ENCODE peak calls at places on chromosomes 4 and X, in seven cellular contexts. Q, M, E, W, O, U and K are unnamed samples.

GRCh38 chr4:180610317-180610716 is 1632.9 kb upstream of the TENM3 start:
- DNase-seq in Q (no peak), M (no peak), E (no peak), W (no peak), O (no peak), U (no peak), K (no peak)

GRCh38 chrX:17553451-17553850 is 178.5 kb downstream of the NHS start:
- DNase-seq in Q (peak; percentile 79), M (no peak), E (no peak), W (peak; percentile 76), O (peak; percentile 85), U (no peak), K (no peak)

GRCh38 chr4:155609455-155610059 is 57.1 kb upstream of the GUCY1A1 start:
- DNase-seq in Q (no peak), M (no peak), E (no peak), W (no peak), O (no peak), U (no peak), K (no peak)

GRCh38 chr4:133982533-133983224 is 218.9 kb downstream of the PABPC4L start:
- DNase-seq in Q (peak; percentile 10), M (no peak), E (no peak), W (peak; percentile 17), O (no peak), U (no peak), K (no peak)

GRCh38 chr4:1644906-1645657 is 39.0 kb downstream of the FAM53A start:
- DNase-seq in Q (peak; percentile 50), M (no peak), E (peak; percentile 20), W (peak; percentile 40), O (no peak), U (no peak), K (no peak)

GRCh38 chr4:74793757-74794340 is 474 bp downstream of the BTC start:
- DNase-seq in Q (peak; percentile 48), M (peak; percentile 60), E (peak; percentile 23), W (peak; percentile 35), O (peak; percentile 26), U (no peak), K (peak; percentile 96)

GRCh38 chr4:31613946-31614623 is 893.9 kb downstream of the PCDH7 start:
- DNase-seq in Q (no peak), M (peak; percentile 67), E (peak; percentile 6), W (peak; percentile 14), O (no peak), U (no peak), K (peak; percentile 15)

GRCh38 chr4:115668396-115668795 is 555.0 kb upstream of the NDST4 start:
- DNase-seq in Q (no peak), M (no peak), E (no peak), W (no peak), O (no peak), U (no peak), K (no peak)

GRCh38 chrX:46621572-46621971 is 48.0 kb downstream of the CHST7 start:
- DNase-seq in Q (no peak), M (no peak), E (no peak), W (no peak), O (no peak), U (no peak), K (no peak)

GRCh38 chrX:64977830-64978229 is 1.6 kb upstream of the ZC4H2 start:
- DNase-seq in Q (peak; percentile 40), M (no peak), E (no peak), W (no peak), O (no peak), U (no peak), K (no peak)

GRCh38 chrX:65723706-65724105 is 56.3 kb downstream of the MSN start:
- DNase-seq in Q (peak; percentile 38), M (no peak), E (no peak), W (no peak), O (peak; percentile 42), U (no peak), K (peak; percentile 84)

GRCh38 chr4:15239866-15240265 is 188.0 kb upstream of the C1QTNF7 start:
- DNase-seq in Q (no peak), M (no peak), E (no peak), W (peak; percentile 40), O (no peak), U (no peak), K (no peak)

GRCh38 chr4:142660728-142661127 is 185.4 kb downstream of the INPP4B start:
- DNase-seq in Q (no peak), M (peak; percentile 44), E (no peak), W (no peak), O (no peak), U (no peak), K (no peak)

GRCh38 chrX:3428762-3429161 is 82.3 kb upstream of the MXRA5 start:
- DNase-seq in Q (peak; percentile 50), M (no peak), E (no peak), W (no peak), O (no peak), U (no peak), K (no peak)

GRCh38 chrX:70436380-70436779 is 8.3 kb upstream of the DLG3 start:
- DNase-seq in Q (peak; percentile 27), M (peak; percentile 76), E (no peak), W (no peak), O (no peak), U (peak; percentile 66), K (no peak)

DNA sequence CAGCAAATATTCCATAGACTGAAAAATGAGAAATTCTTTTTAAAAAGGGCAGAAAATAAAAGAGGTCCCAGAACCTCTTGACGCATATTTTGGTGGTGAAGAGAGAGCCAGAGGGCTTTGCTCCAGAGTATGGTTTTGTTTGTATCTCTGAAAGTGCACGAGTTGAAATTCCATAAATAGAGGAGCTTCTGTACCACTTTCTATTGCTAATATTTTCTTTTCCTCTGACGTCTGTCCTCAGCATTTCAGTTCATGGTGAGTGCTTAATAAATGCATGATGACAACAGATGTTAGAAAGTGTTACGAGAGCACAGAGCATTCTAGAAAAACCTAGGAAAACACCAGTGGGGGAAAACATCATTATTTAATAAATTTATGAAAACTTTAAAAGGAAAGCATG is 145.6 kb downstream of the AMELX start:
- DNase-seq in Q (peak; percentile 30), M (no peak), E (no peak), W (peak; percentile 82), O (no peak), U (no peak), K (peak; percentile 36)
- H3K4me3 ChIP-seq in Q (peak overlapping the region; percentile 13), M (no peak overlapping the region), E (no peak overlapping the region), W (no peak overlapping the region), O (no peak overlapping the region), U (no peak overlapping the region), K (no peak overlapping the region)

GRCh38 chr4:152628128-152628527 is 51.7 kb downstream of the TMEM154 start:
- DNase-seq in Q (peak; percentile 88), M (no peak), E (no peak), W (no peak), O (no peak), U (no peak), K (no peak)

GRCh38 chr4:152626790-152627189 is 53.0 kb downstream of the TMEM154 start:
- DNase-seq in Q (no peak), M (no peak), E (no peak), W (no peak), O (no peak), U (no peak), K (no peak)

GRCh38 chr4:152630361-152630760 is 49.4 kb downstream of the TMEM154 start:
- DNase-seq in Q (no peak), M (no peak), E (no peak), W (no peak), O (no peak), U (no peak), K (no peak)

GRCh38 chr4:152633118-152633517 is 46.7 kb downstream of the TMEM154 start:
- DNase-seq in Q (no peak), M (no peak), E (no peak), W (no peak), O (no peak), U (no peak), K (no peak)

DNA sequence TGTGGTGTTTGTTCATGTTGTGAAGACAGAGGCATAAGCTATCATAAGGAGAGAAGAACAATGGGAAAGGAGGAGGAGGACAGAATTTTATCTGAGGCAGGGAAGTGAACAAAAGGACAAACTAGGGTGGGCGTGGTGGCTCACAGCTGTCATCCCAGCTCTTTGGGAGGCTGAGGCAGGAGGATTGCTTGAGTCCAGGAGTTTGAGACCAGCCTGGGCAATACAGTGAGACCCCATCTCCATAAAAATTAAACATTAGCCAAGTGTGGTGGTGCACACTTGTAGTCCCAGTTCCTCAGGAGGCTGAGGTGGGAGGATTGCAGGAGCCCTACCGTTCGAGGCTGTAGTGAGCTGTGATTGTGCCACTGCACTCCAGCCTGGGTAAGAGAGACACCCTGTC is 49.9 kb downstream of the TMEM154 start:
- DNase-seq in Q (no peak), M (no peak), E (no peak), W (no peak), O (no peak), U (no peak), K (no peak)
- H3K9ac ChIP-seq in Q (no peak overlapping the region), M (no peak overlapping the region), E (no peak overlapping the region), W (no peak overlapping the region), O (no peak overlapping the region), U (no peak overlapping the region), K (no peak overlapping the region)

GRCh38 chr4:186838295-186838694 is 114.6 kb upstream of the FAT1 start:
- DNase-seq in Q (no peak), M (no peak), E (no peak), W (no peak), O (no peak), U (no peak), K (no peak)
- H3K27me3 ChIP-seq in Q (no peaks in the 10 kb centered on the region), M (no peaks in the 10 kb centered on the region), E (no peaks in the 10 kb centered on the region), W (no peaks in the 10 kb centered on the region), O (no peaks in the 10 kb centered on the region), U (no peaks in the 10 kb centered on the region), K (no peaks in the 10 kb centered on the region)

GRCh38 chr4:112510191-112510467 is 5.9 kb downstream of the NEUROG2 start:
- DNase-seq in Q (no peak), M (no peak), E (no peak), W (no peak), O (no peak), U (no peak), K (no peak)

GRCh38 chr4:112511294-112512118 is 4.5 kb downstream of the NEUROG2 start:
- DNase-seq in Q (no peak), M (no peak), E (peak; percentile 48), W (no peak), O (no peak), U (no peak), K (no peak)

GRCh38 chr4:112514079-112514448 is 1.9 kb downstream of the NEUROG2 start:
- DNase-seq in Q (no peak), M (peak; percentile 71), E (no peak), W (no peak), O (no peak), U (no peak), K (peak; percentile 41)

GRCh38 chr4:112509243-112510190 is 6.5 kb downstream of the NEUROG2 start:
- DNase-seq in Q (peak; percentile 59), M (peak; percentile 10), E (peak; percentile 45), W (no peak), O (no peak), U (no peak), K (no peak)

DNA sequence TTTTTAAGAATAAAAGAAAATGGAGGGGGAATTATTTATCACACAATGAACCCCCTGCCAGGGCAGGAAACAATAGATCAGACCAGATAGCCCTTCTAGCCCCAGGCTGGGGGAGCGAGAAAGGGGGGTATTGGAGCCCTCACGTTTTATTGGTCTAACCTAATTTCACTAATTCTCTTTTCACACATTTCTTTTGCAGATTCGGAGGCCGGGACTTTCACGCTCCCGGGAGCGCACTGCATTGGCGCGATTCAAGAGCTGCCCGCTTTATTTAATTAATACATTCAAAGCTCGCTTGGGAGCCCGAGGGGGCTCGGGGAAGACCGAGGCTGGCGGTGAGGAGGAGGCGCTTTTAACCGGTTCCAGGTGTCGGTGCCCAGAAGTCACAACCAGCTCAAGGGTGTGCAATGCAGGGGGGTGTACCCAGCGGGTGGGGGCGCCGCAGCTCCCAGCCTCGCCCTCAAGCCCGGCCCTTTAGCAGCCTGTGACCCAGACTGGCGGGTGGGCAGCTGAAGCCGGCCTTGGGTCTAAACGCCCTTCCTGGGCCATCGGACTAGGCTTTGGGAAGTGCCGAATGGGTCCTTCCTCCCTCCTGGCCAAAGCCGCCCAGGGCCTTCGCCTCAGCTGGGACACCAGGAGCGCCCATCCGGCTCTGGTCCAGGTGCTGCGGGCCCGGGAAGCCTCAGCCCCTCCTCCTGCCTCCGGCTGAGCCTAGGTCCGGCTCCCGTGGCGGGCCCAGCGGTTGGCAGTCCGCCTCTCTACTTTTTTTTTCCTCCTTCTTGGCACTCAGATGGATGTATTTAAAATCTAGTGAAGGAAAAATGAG is 5.3 kb downstream of the NEUROG2 start:
- DNase-seq in Q (no peak), M (no peak), E (no peak), W (no peak), O (no peak), U (no peak), K (no peak)
- H3K4me3 ChIP-seq in Q (peak overlapping the region; percentile 52), M (peak overlapping the region; percentile 53), E (peak overlapping the region; percentile 10), W (no peak overlapping the region), O (no peak overlapping the region), U (no peak overlapping the region), K (no peak overlapping the region)